ENCODE peak calls at places on chromosomes 7 and 10, in eight cellular contexts. N, B, G, J, C, Z, M and A are unnamed samples.

GRCh38 chr7:157674715-157675426 is 338.1 kb downstream of the DNAJB6 start:
- DNase-seq in N (no peak), B (no peak), G (no peak), J (no peak), C (peak), Z (no peak), M (no peak), A (no peak)

GRCh38 chr7:151087247-151088018 is 1.2 kb downstream of the AGAP3 start:
- DNase-seq in N (no peak), B (no peak), G (no peak), J (peak), C (peak), Z (peak), M (no peak), A (peak)

GRCh38 chr10:101856626-101857025 is 13.0 kb upstream of the KCNIP2 start:
- DNase-seq in N (no peak), B (no peak), G (no peak), J (no peak), C (no peak), Z (no peak), M (no peak), A (no peak)

GRCh38 chr7:111919690-111920179 is 286.5 kb downstream of the DOCK4 start:
- DNase-seq in N (no peak), B (no peak), G (no peak), J (no peak), C (no peak), Z (no peak), M (no peak), A (no peak)

GRCh38 chr7:70694909-70695803 is 436.8 kb upstream of the GALNT17 start:
- DNase-seq in N (no peak), B (no peak), G (no peak), J (peak), C (no peak), Z (no peak), M (peak), A (peak)

GRCh38 chr7:149875396-149875795 is 1.6 kb downstream of the ATP6V0E2 start:
- DNase-seq in N (no peak), B (no peak), G (no peak), J (no peak), C (no peak), Z (no peak), M (no peak), A (no peak)

GRCh38 chr7:31696270-31696669 is 9.3 kb downstream of the PPP1R17 start:
- DNase-seq in N (no peak), B (no peak), G (no peak), J (no peak), C (no peak), Z (no peak), M (no peak), A (no peak)

GRCh38 chr10:42491001-42491592 is 147.3 kb downstream of the ZNF33B start:
- DNase-seq in N (no peak), B (no peak), G (no peak), J (no peak), C (no peak), Z (no peak), M (no peak), A (peak)

DNA sequence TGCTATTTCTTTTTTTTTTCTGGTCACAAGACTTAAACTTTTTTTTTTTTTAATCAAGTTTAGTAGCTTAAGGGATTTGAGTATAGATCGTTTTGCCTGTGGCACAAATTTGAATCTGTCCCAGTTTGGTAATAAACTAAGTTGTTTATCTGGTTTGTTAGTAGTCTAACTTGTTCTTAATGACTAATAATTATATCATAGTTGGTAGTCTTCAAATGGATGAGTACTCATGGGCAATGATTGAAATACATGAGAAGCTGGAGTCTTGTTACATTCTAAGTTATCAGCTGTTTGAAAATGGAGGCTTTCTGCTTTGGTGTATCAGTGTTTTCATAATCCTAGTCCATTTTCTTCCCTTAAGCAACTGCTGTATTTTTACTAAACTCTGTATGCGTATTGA is 12.3 kb downstream of the BTAF1 start:
- DNase-seq in N (no peak), B (no peak), G (peak), J (no peak), C (no peak), Z (no peak), M (no peak), A (peak)
- H3K27ac ChIP-seq in N (no peak), B (peak), G (peak), J (no peak), C (no peak), Z (no peak), M (no peak), A (no peak)

GRCh38 chr7:77561354-77561753 is 24.3 kb downstream of the PTPN12 start:
- DNase-seq in N (no peak), B (no peak), G (no peak), J (no peak), C (no peak), Z (no peak), M (no peak), A (no peak)

GRCh38 chr7:77563275-77563674 is 26.2 kb downstream of the PTPN12 start:
- DNase-seq in N (no peak), B (no peak), G (no peak), J (no peak), C (no peak), Z (no peak), M (no peak), A (no peak)

GRCh38 chr7:77553123-77553522 is 16.0 kb downstream of the PTPN12 start:
- DNase-seq in N (no peak), B (no peak), G (no peak), J (no peak), C (no peak), Z (no peak), M (no peak), A (no peak)

DNA sequence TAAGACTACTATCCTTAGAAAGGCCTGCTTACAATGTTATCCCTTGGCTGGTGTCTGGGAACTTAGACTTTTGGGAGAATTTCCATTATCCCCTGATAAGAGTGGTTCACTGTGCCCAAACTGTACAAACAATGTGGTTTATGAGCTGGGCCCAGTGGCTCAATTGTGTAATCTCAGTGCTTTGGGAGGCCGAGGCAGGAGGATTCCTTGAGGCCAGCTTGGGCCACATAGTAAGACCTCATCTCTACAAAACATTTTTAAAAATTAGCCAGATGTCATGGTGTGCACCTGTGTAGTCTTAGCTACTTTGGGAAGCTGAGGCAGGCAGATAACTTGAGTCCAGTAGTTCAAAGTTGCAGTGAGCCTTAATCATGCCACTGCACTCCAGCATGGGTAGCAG is 21.5 kb downstream of the PTPN12 start:
- DNase-seq in N (no peak), B (no peak), G (no peak), J (no peak), C (no peak), Z (no peak), M (no peak), A (no peak)
- TF ChIP-seq CTCF in N (no peak), B (no peak), G (no peak), J (no peak), C (no peak), Z (no peak), M (no peak), A (no peak)

DNA sequence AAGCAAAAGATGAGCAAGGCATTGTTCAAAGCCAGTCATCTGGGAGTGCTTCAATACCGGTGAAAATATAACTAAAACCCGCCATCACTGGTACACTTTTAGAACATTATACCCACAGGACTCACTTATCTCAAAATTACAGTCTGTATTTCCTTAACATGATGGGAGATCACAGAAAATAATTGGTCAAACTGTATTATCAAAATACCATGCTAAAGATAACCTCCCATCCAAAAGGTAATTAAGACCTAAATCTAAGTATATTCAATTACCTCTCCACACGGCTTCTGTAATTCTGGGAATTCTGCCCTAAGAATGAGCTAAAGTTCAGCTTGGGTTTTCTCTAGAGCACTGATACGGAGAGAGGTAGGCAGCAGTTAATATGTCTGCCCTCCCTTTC is 474.8 kb upstream of the PFKP start:
- DNase-seq in N (no peak), B (no peak), G (no peak), J (no peak), C (no peak), Z (no peak), M (no peak), A (no peak)
- H3K27ac ChIP-seq in N (no peak), B (no peak), G (no peak), J (no peak), C (no peak), Z (no peak), M (no peak), A (no peak)

GRCh38 chr7:41733063-41733398 is 30.1 kb upstream of the INHBA start:
- DNase-seq in N (no peak), B (no peak), G (peak), J (no peak), C (no peak), Z (no peak), M (no peak), A (no peak)

GRCh38 chr7:41731486-41732278 is 28.8 kb upstream of the INHBA start:
- DNase-seq in N (no peak), B (no peak), G (no peak), J (no peak), C (no peak), Z (no peak), M (no peak), A (no peak)

GRCh38 chr7:41730668-41731067 is 27.8 kb upstream of the INHBA start:
- DNase-seq in N (no peak), B (no peak), G (no peak), J (no peak), C (no peak), Z (no peak), M (no peak), A (no peak)

DNA sequence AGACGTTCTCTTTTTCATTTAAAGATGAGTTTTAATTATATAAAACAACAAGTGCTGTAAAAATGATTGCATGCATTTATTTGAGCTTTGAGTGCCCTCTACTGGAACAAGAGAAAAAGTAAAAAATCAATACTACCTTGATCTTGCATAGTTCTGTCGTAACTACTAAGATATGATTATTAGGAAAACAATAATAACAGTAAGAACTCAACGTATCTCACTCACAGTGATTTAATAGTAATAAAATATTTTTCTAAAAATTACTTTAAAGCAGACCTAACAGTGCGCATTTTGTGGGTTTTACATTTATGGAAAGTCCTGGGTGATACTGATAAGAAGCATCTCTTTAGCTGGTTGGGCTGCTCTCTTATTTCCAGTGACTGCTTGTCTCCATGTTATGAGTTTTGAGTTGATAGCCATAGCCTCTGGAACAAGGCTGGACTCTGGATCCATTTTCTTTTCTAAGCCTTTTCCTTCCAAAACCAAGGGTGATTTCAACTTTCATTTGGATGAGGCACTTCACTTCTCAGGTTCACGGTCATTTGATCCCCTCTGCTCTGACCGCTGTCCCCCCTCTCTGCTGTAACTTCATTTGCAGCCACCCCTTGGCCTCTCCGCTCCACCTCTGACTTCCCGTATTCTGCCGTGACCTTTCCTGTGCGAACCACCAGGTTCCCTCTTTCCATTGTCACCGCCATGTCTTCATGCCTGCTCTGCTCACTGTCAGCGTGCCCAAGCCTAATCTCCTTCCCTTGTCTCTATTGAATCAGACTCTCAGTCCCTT is 29.6 kb upstream of the INHBA start:
- DNase-seq in N (no peak), B (no peak), G (no peak), J (peak), C (no peak), Z (no peak), M (peak), A (peak)
- TF ChIP-seq CTCF in N (peak), B (peak), G (peak), J (peak), C (no peak), Z (peak), M (peak), A (peak)

GRCh38 chr7:90210475-90210874 is 1.1 kb upstream of the STEAP2 start:
- DNase-seq in N (no peak), B (no peak), G (no peak), J (no peak), C (no peak), Z (no peak), M (no peak), A (no peak)
- H3K27ac ChIP-seq in N (no peak), B (peak), G (no peak), J (no peak), C (peak), Z (peak), M (no peak), A (no peak)